ENCODE peak calls at places on chromosome 7, in nine cellular contexts. One of them, this sample, is unnamed.

GRCh38 chr7:120742370-120742769 is 115.6 kb downstream of the TSPAN12 start:
- DNase-seq in type B pancreatic cell: no peak
- DNase-seq in progenitor cell of endocrine pancreas: no peak
- DNase-seq in kidney: no peak
- DNase-seq in AG09309: no peak
- DNase-seq in A549: no peak
- DNase-seq in neural progenitor cell: peak; percentile 83
- DNase-seq in adrenal gland: no peak
- DNase-seq in left ventricle myocardium inferior: no peak
- DNase-seq in this sample: no peak

GRCh38 chr7:139683137-139683871 is 94.5 kb downstream of the HIPK2 start:
- DNase-seq in progenitor cell of endocrine pancreas: no peak
- DNase-seq in neural progenitor cell: no peak
- DNase-seq in adrenal gland: no peak
- DNase-seq in kidney: no peak
- DNase-seq in type B pancreatic cell: no peak
- DNase-seq in A549: no peak
- DNase-seq in left ventricle myocardium inferior: no peak
- DNase-seq in AG09309: no peak
- DNase-seq in this sample: no peak

GRCh38 chr7:111049971-111050680 is 40.8 kb upstream of the LRRN3 start:
- DNase-seq in left ventricle myocardium inferior: no peak
- DNase-seq in progenitor cell of endocrine pancreas: no peak
- DNase-seq in adrenal gland: no peak
- DNase-seq in A549: no peak
- DNase-seq in type B pancreatic cell: no peak
- DNase-seq in AG09309: no peak
- DNase-seq in neural progenitor cell: no peak
- DNase-seq in kidney: no peak
- DNase-seq in this sample: no peak

GRCh38 chr7:25930492-25931048 is 221.4 kb upstream of the NFE2L3 start:
- DNase-seq in kidney: no peak
- DNase-seq in left ventricle myocardium inferior: no peak
- DNase-seq in progenitor cell of endocrine pancreas: no peak
- DNase-seq in AG09309: no peak
- DNase-seq in A549: no peak
- DNase-seq in adrenal gland: no peak
- DNase-seq in neural progenitor cell: no peak
- DNase-seq in type B pancreatic cell: no peak
- DNase-seq in this sample: no peak

GRCh38 chr7:70706204-70706603 is 425.7 kb upstream of the GALNT17 start:
- DNase-seq in type B pancreatic cell: no peak
- DNase-seq in adrenal gland: no peak
- DNase-seq in progenitor cell of endocrine pancreas: no peak
- DNase-seq in neural progenitor cell: no peak
- DNase-seq in left ventricle myocardium inferior: no peak
- DNase-seq in kidney: no peak
- DNase-seq in A549: no peak
- DNase-seq in AG09309: no peak
- DNase-seq in this sample: no peak

GRCh38 chr7:130492519-130493274 is 812 bp downstream of the MEST start:
- DNase-seq in neural progenitor cell: peak; percentile 24
- DNase-seq in type B pancreatic cell: no peak
- DNase-seq in left ventricle myocardium inferior: no peak
- DNase-seq in kidney: peak; percentile 53
- DNase-seq in AG09309: no peak
- DNase-seq in progenitor cell of endocrine pancreas: no peak
- DNase-seq in adrenal gland: no peak
- DNase-seq in A549: no peak
- DNase-seq in this sample: no peak

GRCh38 chr7:2477447-2478386 is 1.5 kb upstream of the GRIFIN start:
- DNase-seq in progenitor cell of endocrine pancreas: peak; percentile 48
- DNase-seq in kidney: peak; percentile 90
- DNase-seq in left ventricle myocardium inferior: peak; percentile 69
- DNase-seq in adrenal gland: peak; percentile 71
- DNase-seq in neural progenitor cell: peak; percentile 88
- DNase-seq in A549: peak; percentile 93
- DNase-seq in type B pancreatic cell: peak; percentile 70
- DNase-seq in AG09309: no peak
- DNase-seq in this sample: peak; percentile 90

GRCh38 chr7:42735081-42735480 is 176.8 kb downstream of the C7orf25 start:
- DNase-seq in A549: no peak
- DNase-seq in AG09309: no peak
- DNase-seq in progenitor cell of endocrine pancreas: no peak
- DNase-seq in type B pancreatic cell: no peak
- DNase-seq in left ventricle myocardium inferior: no peak
- DNase-seq in adrenal gland: no peak
- DNase-seq in kidney: no peak
- DNase-seq in neural progenitor cell: no peak
- DNase-seq in this sample: no peak

GRCh38 chr7:134022512-134022911 is 104.6 kb upstream of the LRGUK start:
- DNase-seq in progenitor cell of endocrine pancreas: no peak
- DNase-seq in type B pancreatic cell: no peak
- DNase-seq in left ventricle myocardium inferior: no peak
- DNase-seq in kidney: no peak
- DNase-seq in neural progenitor cell: no peak
- DNase-seq in AG09309: no peak
- DNase-seq in adrenal gland: no peak
- DNase-seq in A549: no peak
- DNase-seq in this sample: no peak

GRCh38 chr7:109844362-109844761 is 1246.6 kb upstream of the LRRN3 start:
- DNase-seq in left ventricle myocardium inferior: no peak
- DNase-seq in type B pancreatic cell: no peak
- DNase-seq in AG09309: no peak
- DNase-seq in adrenal gland: no peak
- DNase-seq in A549: peak; percentile 15
- DNase-seq in neural progenitor cell: peak; percentile 8
- DNase-seq in kidney: no peak
- DNase-seq in progenitor cell of endocrine pancreas: no peak
- DNase-seq in this sample: no peak

GRCh38 chr7:132307465-132307864 is 268.8 kb downstream of the PLXNA4 start:
- DNase-seq in kidney: no peak
- DNase-seq in progenitor cell of endocrine pancreas: no peak
- DNase-seq in type B pancreatic cell: no peak
- DNase-seq in neural progenitor cell: peak; percentile 41
- DNase-seq in AG09309: no peak
- DNase-seq in A549: no peak
- DNase-seq in left ventricle myocardium inferior: no peak
- DNase-seq in adrenal gland: no peak
- DNase-seq in this sample: no peak

GRCh38 chr7:19066109-19066508 is 51.3 kb downstream of the TWIST1 start:
- DNase-seq in left ventricle myocardium inferior: no peak
- DNase-seq in progenitor cell of endocrine pancreas: no peak
- DNase-seq in type B pancreatic cell: no peak
- DNase-seq in A549: no peak
- DNase-seq in adrenal gland: no peak
- DNase-seq in kidney: no peak
- DNase-seq in AG09309: no peak
- DNase-seq in neural progenitor cell: no peak
- DNase-seq in this sample: no peak

GRCh38 chr7:19069842-19070241 is 47.6 kb downstream of the TWIST1 start:
- DNase-seq in left ventricle myocardium inferior: no peak
- DNase-seq in A549: no peak
- DNase-seq in progenitor cell of endocrine pancreas: no peak
- DNase-seq in neural progenitor cell: peak; percentile 52
- DNase-seq in type B pancreatic cell: no peak
- DNase-seq in adrenal gland: no peak
- DNase-seq in AG09309: no peak
- DNase-seq in kidney: no peak
- DNase-seq in this sample: no peak
- TF ChIP-seq CTCF in left ventricle myocardium inferior: no peak
- TF ChIP-seq CTCF in A549: no peak
- TF ChIP-seq CTCF in progenitor cell of endocrine pancreas: no peak
- TF ChIP-seq CTCF in neural progenitor cell: peak; percentile 51
- TF ChIP-seq CTCF in type B pancreatic cell: no peak
- TF ChIP-seq CTCF in adrenal gland: no peak
- TF ChIP-seq CTCF in AG09309: peak; percentile 27
- TF ChIP-seq CTCF in kidney: no peak
- TF ChIP-seq CTCF in this sample: peak; percentile 59

GRCh38 chr7:149147072-149147729 is at the start of gene ZNF398:
- DNase-seq in neural progenitor cell: peak; percentile 92
- DNase-seq in A549: peak; percentile 82
- DNase-seq in type B pancreatic cell: peak; percentile 87
- DNase-seq in progenitor cell of endocrine pancreas: peak; percentile 65
- DNase-seq in left ventricle myocardium inferior: peak; percentile 77
- DNase-seq in AG09309: peak; percentile 23
- DNase-seq in adrenal gland: peak; percentile 73
- DNase-seq in kidney: peak; percentile 90
- DNase-seq in this sample: no peak
- TF ChIP-seq CTCF in neural progenitor cell: peak; percentile 78
- TF ChIP-seq CTCF in A549: peak; percentile 93
- TF ChIP-seq CTCF in type B pancreatic cell: peak; percentile 96
- TF ChIP-seq CTCF in progenitor cell of endocrine pancreas: peak; percentile 96
- TF ChIP-seq CTCF in left ventricle myocardium inferior: peak; percentile 93
- TF ChIP-seq CTCF in AG09309: peak; percentile 43
- TF ChIP-seq CTCF in adrenal gland: peak; percentile 12
- TF ChIP-seq CTCF in kidney: peak; percentile 70
- TF ChIP-seq CTCF in this sample: peak; percentile 85

GRCh38 chr7:83005410-83005809 is 157.3 kb downstream of the PCLO start:
- DNase-seq in neural progenitor cell: peak; percentile 36
- DNase-seq in progenitor cell of endocrine pancreas: no peak
- DNase-seq in AG09309: no peak
- DNase-seq in kidney: no peak
- DNase-seq in adrenal gland: no peak
- DNase-seq in type B pancreatic cell: no peak
- DNase-seq in left ventricle myocardium inferior: no peak
- DNase-seq in A549: no peak
- DNase-seq in this sample: no peak
- TF ChIP-seq CTCF in neural progenitor cell: peak; percentile 57
- TF ChIP-seq CTCF in progenitor cell of endocrine pancreas: peak; percentile 48
- TF ChIP-seq CTCF in AG09309: no peak
- TF ChIP-seq CTCF in kidney: no peak
- TF ChIP-seq CTCF in adrenal gland: no peak
- TF ChIP-seq CTCF in type B pancreatic cell: peak; percentile 69
- TF ChIP-seq CTCF in left ventricle myocardium inferior: peak; percentile 18
- TF ChIP-seq CTCF in A549: peak; percentile 26
- TF ChIP-seq CTCF in this sample: peak; percentile 70

DNA sequence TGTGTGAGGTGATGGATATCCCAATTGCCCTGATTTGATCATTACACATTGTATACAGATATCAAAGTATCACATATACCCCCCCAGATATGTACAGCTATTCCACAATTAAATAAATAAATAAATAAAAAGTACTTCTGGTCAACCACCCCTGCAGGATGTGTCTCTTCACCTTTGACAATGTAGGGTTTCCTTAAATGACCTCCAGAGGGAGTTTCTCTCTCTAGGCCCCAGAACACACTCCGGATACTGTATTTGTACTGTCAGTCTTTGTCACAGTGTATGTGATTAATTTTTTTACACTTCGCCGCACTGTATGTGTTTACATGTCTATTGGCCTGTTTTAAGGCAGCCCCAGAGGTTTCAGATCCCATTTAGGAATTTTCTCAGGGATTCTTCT is 123.6 kb downstream of the ADCYAP1R1 start:
- DNase-seq in AG09309: no peak
- DNase-seq in left ventricle myocardium inferior: no peak
- DNase-seq in type B pancreatic cell: no peak
- DNase-seq in adrenal gland: no peak
- DNase-seq in kidney: no peak
- DNase-seq in A549: peak; percentile 11
- DNase-seq in neural progenitor cell: peak; percentile 11
- DNase-seq in progenitor cell of endocrine pancreas: no peak
- DNase-seq in this sample: no peak
- TF ChIP-seq CTCF in AG09309: no peak
- TF ChIP-seq CTCF in left ventricle myocardium inferior: no peak
- TF ChIP-seq CTCF in type B pancreatic cell: peak; percentile 42
- TF ChIP-seq CTCF in adrenal gland: no peak
- TF ChIP-seq CTCF in kidney: no peak
- TF ChIP-seq CTCF in A549: peak; percentile 18
- TF ChIP-seq CTCF in neural progenitor cell: peak; percentile 44
- TF ChIP-seq CTCF in progenitor cell of endocrine pancreas: peak; percentile 41
- TF ChIP-seq CTCF in this sample: peak; percentile 14

GRCh38 chr7:123871998-123872867 is 27.3 kb downstream of the HYAL4 start:
- DNase-seq in progenitor cell of endocrine pancreas: peak; percentile 18
- DNase-seq in kidney: no peak
- DNase-seq in AG09309: peak; percentile 1
- DNase-seq in neural progenitor cell: peak; percentile 74
- DNase-seq in A549: peak; percentile 31
- DNase-seq in left ventricle myocardium inferior: no peak
- DNase-seq in type B pancreatic cell: no peak
- DNase-seq in adrenal gland: peak; percentile 38
- DNase-seq in this sample: no peak
- TF ChIP-seq CTCF in progenitor cell of endocrine pancreas: peak; percentile 73
- TF ChIP-seq CTCF in kidney: peak; percentile 59
- TF ChIP-seq CTCF in AG09309: peak; percentile 30
- TF ChIP-seq CTCF in neural progenitor cell: peak; percentile 64
- TF ChIP-seq CTCF in A549: peak; percentile 86
- TF ChIP-seq CTCF in left ventricle myocardium inferior: peak; percentile 67
- TF ChIP-seq CTCF in type B pancreatic cell: peak; percentile 71
- TF ChIP-seq CTCF in adrenal gland: no peak
- TF ChIP-seq CTCF in this sample: peak; percentile 80

GRCh38 chr7:46695045-46695708 is 774.1 kb upstream of the IGFBP3 start:
- DNase-seq in adrenal gland: no peak
- DNase-seq in left ventricle myocardium inferior: no peak
- DNase-seq in A549: no peak
- DNase-seq in type B pancreatic cell: no peak
- DNase-seq in AG09309: no peak
- DNase-seq in kidney: no peak
- DNase-seq in progenitor cell of endocrine pancreas: peak; percentile 24
- DNase-seq in neural progenitor cell: no peak
- DNase-seq in this sample: no peak
- TF ChIP-seq CTCF in adrenal gland: no peak
- TF ChIP-seq CTCF in left ventricle myocardium inferior: peak; percentile 8
- TF ChIP-seq CTCF in A549: no peak
- TF ChIP-seq CTCF in type B pancreatic cell: peak; percentile 54
- TF ChIP-seq CTCF in AG09309: no peak
- TF ChIP-seq CTCF in kidney: no peak
- TF ChIP-seq CTCF in progenitor cell of endocrine pancreas: peak; percentile 35
- TF ChIP-seq CTCF in neural progenitor cell: no peak
- TF ChIP-seq CTCF in this sample: peak; percentile 61

GRCh38 chr7:194996-195829 is 2.8 kb downstream of the FAM20C start:
- DNase-seq in left ventricle myocardium inferior: no peak
- DNase-seq in A549: no peak
- DNase-seq in adrenal gland: no peak
- DNase-seq in type B pancreatic cell: no peak
- DNase-seq in AG09309: no peak
- DNase-seq in neural progenitor cell: no peak
- DNase-seq in kidney: no peak
- DNase-seq in progenitor cell of endocrine pancreas: no peak
- DNase-seq in this sample: no peak
- TF ChIP-seq CTCF in left ventricle myocardium inferior: no peak
- TF ChIP-seq CTCF in A549: no peak
- TF ChIP-seq CTCF in adrenal gland: no peak
- TF ChIP-seq CTCF in type B pancreatic cell: no peak
- TF ChIP-seq CTCF in AG09309: no peak
- TF ChIP-seq CTCF in neural progenitor cell: no peak
- TF ChIP-seq CTCF in kidney: no peak
- TF ChIP-seq CTCF in progenitor cell of endocrine pancreas: no peak
- TF ChIP-seq CTCF in this sample: no peak